ENCODE peak calls at places on chromosomes 13 and 19, in six cellular contexts. One of them, this sample, is unnamed.
A peak's percentile ranks its signal among the peaks of the same experiment; 100 is the strongest.

GRCh38 chr13:106491463-106491862 is 44.0 kb downstream of the EFNB2 start:
- DNase-seq in stimulated activated CD4-positive, alpha-beta T cell treated with anti-CD3 and anti-CD28 coated beads, Interleukin-1b, Interleukin-23, amount 100 ng/mL, for 4 hours: no peak
- DNase-seq in T-helper 17 cell: no peak
- DNase-seq in amniotic epithelial cell: no peak
- DNase-seq in AG08396: no peak
- DNase-seq in activated T-cell treated with anti-CD3 and anti-CD28 coated beads for 1 hour: no peak
- DNase-seq in this sample: no peak

GRCh38 chr13:33286143-33286542 is 588 bp upstream of the STARD13 start:
- DNase-seq in stimulated activated CD4-positive, alpha-beta T cell treated with anti-CD3 and anti-CD28 coated beads, Interleukin-1b, Interleukin-23, amount 100 ng/mL, for 4 hours: no peak
- DNase-seq in T-helper 17 cell: no peak
- DNase-seq in amniotic epithelial cell: peak; percentile 43
- DNase-seq in AG08396: no peak
- DNase-seq in activated T-cell treated with anti-CD3 and anti-CD28 coated beads for 1 hour: no peak
- DNase-seq in this sample: no peak

GRCh38 chr13:46761866-46762265 is 35.1 kb downstream of the ESD start:
- DNase-seq in stimulated activated CD4-positive, alpha-beta T cell treated with anti-CD3 and anti-CD28 coated beads, Interleukin-1b, Interleukin-23, amount 100 ng/mL, for 4 hours: no peak
- DNase-seq in T-helper 17 cell: no peak
- DNase-seq in amniotic epithelial cell: no peak
- DNase-seq in AG08396: no peak
- DNase-seq in activated T-cell treated with anti-CD3 and anti-CD28 coated beads for 1 hour: no peak
- DNase-seq in this sample: no peak

GRCh38 chr19:926595-927043 is 784 bp downstream of the ARID3A start:
- DNase-seq in stimulated activated CD4-positive, alpha-beta T cell treated with anti-CD3 and anti-CD28 coated beads, Interleukin-1b, Interleukin-23, amount 100 ng/mL, for 4 hours: no peak
- DNase-seq in T-helper 17 cell: no peak
- DNase-seq in amniotic epithelial cell: no peak
- DNase-seq in AG08396: peak; percentile 67
- DNase-seq in activated T-cell treated with anti-CD3 and anti-CD28 coated beads for 1 hour: no peak
- DNase-seq in this sample: peak; percentile 84

GRCh38 chr13:78045916-78046315 is 127.3 kb upstream of the EDNRB start:
- DNase-seq in stimulated activated CD4-positive, alpha-beta T cell treated with anti-CD3 and anti-CD28 coated beads, Interleukin-1b, Interleukin-23, amount 100 ng/mL, for 4 hours: no peak
- DNase-seq in T-helper 17 cell: no peak
- DNase-seq in amniotic epithelial cell: no peak
- DNase-seq in AG08396: no peak
- DNase-seq in activated T-cell treated with anti-CD3 and anti-CD28 coated beads for 1 hour: no peak
- DNase-seq in this sample: no peak

GRCh38 chr19:33771308-33772101 is 25.2 kb upstream of the KCTD15 start:
- DNase-seq in stimulated activated CD4-positive, alpha-beta T cell treated with anti-CD3 and anti-CD28 coated beads, Interleukin-1b, Interleukin-23, amount 100 ng/mL, for 4 hours: peak; percentile 56
- DNase-seq in T-helper 17 cell: peak; percentile 77
- DNase-seq in amniotic epithelial cell: peak; percentile 25
- DNase-seq in AG08396: peak; percentile 87
- DNase-seq in activated T-cell treated with anti-CD3 and anti-CD28 coated beads for 1 hour: peak; percentile 55
- DNase-seq in this sample: peak; percentile 73

GRCh38 chr19:17721821-17722220 is 2.5 kb downstream of the MAP1S start:
- DNase-seq in stimulated activated CD4-positive, alpha-beta T cell treated with anti-CD3 and anti-CD28 coated beads, Interleukin-1b, Interleukin-23, amount 100 ng/mL, for 4 hours: no peak
- DNase-seq in T-helper 17 cell: no peak
- DNase-seq in amniotic epithelial cell: no peak
- DNase-seq in AG08396: peak; percentile 69
- DNase-seq in activated T-cell treated with anti-CD3 and anti-CD28 coated beads for 1 hour: no peak
- DNase-seq in this sample: no peak

GRCh38 chr13:27926644-27927434 is 7.0 kb downstream of the PDX1 start:
- DNase-seq in stimulated activated CD4-positive, alpha-beta T cell treated with anti-CD3 and anti-CD28 coated beads, Interleukin-1b, Interleukin-23, amount 100 ng/mL, for 4 hours: no peak
- DNase-seq in T-helper 17 cell: no peak
- DNase-seq in amniotic epithelial cell: no peak
- DNase-seq in AG08396: no peak
- DNase-seq in activated T-cell treated with anti-CD3 and anti-CD28 coated beads for 1 hour: no peak
- DNase-seq in this sample: no peak

GRCh38 chr19:42455621-42456081 is 12.9 kb upstream of the CXCL17 start:
- DNase-seq in stimulated activated CD4-positive, alpha-beta T cell treated with anti-CD3 and anti-CD28 coated beads, Interleukin-1b, Interleukin-23, amount 100 ng/mL, for 4 hours: no peak
- DNase-seq in T-helper 17 cell: no peak
- DNase-seq in amniotic epithelial cell: peak; percentile 31
- DNase-seq in AG08396: no peak
- DNase-seq in activated T-cell treated with anti-CD3 and anti-CD28 coated beads for 1 hour: no peak
- DNase-seq in this sample: no peak

GRCh38 chr13:37651891-37652290 is 53.3 kb upstream of the POSTN start:
- DNase-seq in stimulated activated CD4-positive, alpha-beta T cell treated with anti-CD3 and anti-CD28 coated beads, Interleukin-1b, Interleukin-23, amount 100 ng/mL, for 4 hours: no peak
- DNase-seq in T-helper 17 cell: no peak
- DNase-seq in amniotic epithelial cell: peak; percentile 17
- DNase-seq in AG08396: no peak
- DNase-seq in activated T-cell treated with anti-CD3 and anti-CD28 coated beads for 1 hour: no peak
- DNase-seq in this sample: no peak

GRCh38 chr19:19262190-19263057 is 10.7 kb downstream of the TM6SF2 start:
- DNase-seq in stimulated activated CD4-positive, alpha-beta T cell treated with anti-CD3 and anti-CD28 coated beads, Interleukin-1b, Interleukin-23, amount 100 ng/mL, for 4 hours: no peak
- DNase-seq in T-helper 17 cell: no peak
- DNase-seq in amniotic epithelial cell: no peak
- DNase-seq in AG08396: no peak
- DNase-seq in activated T-cell treated with anti-CD3 and anti-CD28 coated beads for 1 hour: no peak
- DNase-seq in this sample: no peak

GRCh38 chr19:46919324-46919723 is 58.5 kb downstream of the ARHGAP35 start:
- DNase-seq in stimulated activated CD4-positive, alpha-beta T cell treated with anti-CD3 and anti-CD28 coated beads, Interleukin-1b, Interleukin-23, amount 100 ng/mL, for 4 hours: no peak
- DNase-seq in T-helper 17 cell: no peak
- DNase-seq in amniotic epithelial cell: no peak
- DNase-seq in AG08396: no peak
- DNase-seq in activated T-cell treated with anti-CD3 and anti-CD28 coated beads for 1 hour: no peak
- DNase-seq in this sample: no peak

GRCh38 chr19:35209646-35210045 is 18.9 kb downstream of the FAM187B start:
- DNase-seq in stimulated activated CD4-positive, alpha-beta T cell treated with anti-CD3 and anti-CD28 coated beads, Interleukin-1b, Interleukin-23, amount 100 ng/mL, for 4 hours: no peak
- DNase-seq in T-helper 17 cell: no peak
- DNase-seq in amniotic epithelial cell: no peak
- DNase-seq in AG08396: no peak
- DNase-seq in activated T-cell treated with anti-CD3 and anti-CD28 coated beads for 1 hour: no peak
- DNase-seq in this sample: no peak

GRCh38 chr13:111612918-111613317 is 292.5 kb downstream of the TEX29 start:
- DNase-seq in stimulated activated CD4-positive, alpha-beta T cell treated with anti-CD3 and anti-CD28 coated beads, Interleukin-1b, Interleukin-23, amount 100 ng/mL, for 4 hours: no peak
- DNase-seq in T-helper 17 cell: no peak
- DNase-seq in amniotic epithelial cell: no peak
- DNase-seq in AG08396: no peak
- DNase-seq in activated T-cell treated with anti-CD3 and anti-CD28 coated beads for 1 hour: no peak
- DNase-seq in this sample: no peak

GRCh38 chr13:94157705-94158218 is 321.7 kb downstream of the DCT start:
- DNase-seq in stimulated activated CD4-positive, alpha-beta T cell treated with anti-CD3 and anti-CD28 coated beads, Interleukin-1b, Interleukin-23, amount 100 ng/mL, for 4 hours: no peak
- DNase-seq in T-helper 17 cell: no peak
- DNase-seq in amniotic epithelial cell: peak; percentile 83
- DNase-seq in AG08396: no peak
- DNase-seq in activated T-cell treated with anti-CD3 and anti-CD28 coated beads for 1 hour: no peak
- DNase-seq in this sample: no peak

GRCh38 chr13:29472317-29472961 is 123.0 kb downstream of the SLC7A1 start:
- DNase-seq in stimulated activated CD4-positive, alpha-beta T cell treated with anti-CD3 and anti-CD28 coated beads, Interleukin-1b, Interleukin-23, amount 100 ng/mL, for 4 hours: peak; percentile 23
- DNase-seq in T-helper 17 cell: peak; percentile 25
- DNase-seq in amniotic epithelial cell: peak; percentile 61
- DNase-seq in AG08396: peak; percentile 47
- DNase-seq in activated T-cell treated with anti-CD3 and anti-CD28 coated beads for 1 hour: peak; percentile 12
- DNase-seq in this sample: peak; percentile 88

GRCh38 chr19:44748426-44749254 is at the start of gene BCL3:
- DNase-seq in stimulated activated CD4-positive, alpha-beta T cell treated with anti-CD3 and anti-CD28 coated beads, Interleukin-1b, Interleukin-23, amount 100 ng/mL, for 4 hours: peak; percentile 47
- DNase-seq in T-helper 17 cell: peak; percentile 77
- DNase-seq in amniotic epithelial cell: no peak
- DNase-seq in AG08396: peak; percentile 70
- DNase-seq in activated T-cell treated with anti-CD3 and anti-CD28 coated beads for 1 hour: peak; percentile 56
- DNase-seq in this sample: peak; percentile 82

This sample was measured in OCI-LY7.